ENCODE peak calls at places on chromosomes 5 and 9, in four cellular contexts. U, C, V and Q are unnamed samples.
A peak's percentile ranks its signal among the peaks of the same experiment; 100 is the strongest.

GRCh38 chr9:68978054-68978453 is 35.9 kb downstream of the PRKACG start:
- DNase-seq in C (no peak), V (no peak), U (no peak), Q (no peak)

GRCh38 chr5:89315194-89315593 is 432.2 kb upstream of the MEF2C start:
- DNase-seq in C (peak; percentile 75), U (no peak), V (no peak), Q (no peak)

GRCh38 chr9:138022121-138022741 is 144.6 kb downstream of the CACNA1B start:
- DNase-seq in U (peak; percentile 65), C (no peak), V (no peak), Q (no peak)

GRCh38 chr9:631596-631995 is 209.9 kb upstream of the DMRT1 start:
- DNase-seq in U (no peak), C (peak; percentile 89), V (no peak), Q (no peak)

GRCh38 chr5:170722316-170722715 is 61.2 kb upstream of the GABRP start:
- DNase-seq in U (no peak), V (no peak), C (no peak), Q (no peak)

GRCh38 chr5:106530150-106530549 is 1140.6 kb downstream of the EFNA5 start:
- DNase-seq in V (no peak), C (peak; percentile 3), U (no peak), Q (no peak)

GRCh38 chr5:73139485-73139884 is 19.1 kb downstream of the TMEM171 start:
- DNase-seq in U (no peak), C (no peak), V (no peak), Q (no peak)

GRCh38 chr9:106716820-106717219 is 146.1 kb upstream of the ZNF462 start:
- DNase-seq in V (no peak), C (peak; percentile 35), U (no peak), Q (no peak)

GRCh38 chr9:2849943-2850342 is 6.0 kb upstream of the PUM3 start:
- DNase-seq in V (no peak), C (no peak), U (no peak), Q (no peak)

GRCh38 chr9:123568691-123569342 is 212.8 kb downstream of the CRB2 start:
- DNase-seq in U (peak; percentile 8), C (peak; percentile 34), V (no peak), Q (peak; percentile 87)

GRCh38 chr9:134707031-134707680 is 65.6 kb downstream of the COL5A1 start:
- DNase-seq in U (peak; percentile 28), C (peak; percentile 67), V (no peak), Q (peak; percentile 46)

GRCh38 chr9:128159073-128159783 is 837 bp upstream of the BBLN start:
- DNase-seq in V (no peak), C (no peak), U (no peak), Q (no peak)

GRCh38 chr5:149063017-149063687 is at the start of gene SH3TC2:
- DNase-seq in C (peak; percentile 54), U (no peak), V (peak; percentile 76), Q (no peak)

GRCh38 chr9:89593776-89594427 is 10.9 kb upstream of the GADD45G start:
- DNase-seq in V (peak; percentile 29), C (no peak), U (peak; percentile 52), Q (no peak)

GRCh38 chr5:72451771-72452505 is 55.3 kb downstream of the ZNF366 start:
- DNase-seq in C (peak; percentile 99), V (no peak), U (no peak), Q (peak; percentile 18)

GRCh38 chr9:90801507-90802289 is at the start of gene SYK:
- DNase-seq in C (no peak), U (peak; percentile 63), V (no peak), Q (no peak)

GRCh38 chr5:7436521-7436920 is 40.6 kb downstream of the ADCY2 start:
- DNase-seq in U (no peak), V (no peak), C (no peak), Q (no peak)

GRCh38 chr9:134858051-134858841 is 22.4 kb upstream of the FCN2 start:
- DNase-seq in C (peak; percentile 28), V (peak; percentile 54), U (no peak), Q (peak; percentile 6)

GRCh38 chr5:181088289-181088688 is 42.7 kb downstream of the OR2V1 start:
- DNase-seq in V (peak; percentile 24), C (peak; percentile 7), U (no peak), Q (no peak)

GRCh38 chr9:99749641-99750040 is 72.0 kb upstream of the NR4A3 start:
- DNase-seq in V (no peak), C (no peak), U (no peak), Q (no peak)

GRCh38 chr9:134396825-134397224 is 70.6 kb downstream of the RXRA start:
- DNase-seq in C (no peak), U (no peak), V (peak; percentile 70), Q (no peak)

GRCh38 chr5:53313131-53313530 is 167.3 kb upstream of the FST start:
- DNase-seq in C (no peak), V (no peak), U (no peak), Q (no peak)

GRCh38 chr5:95347516-95348140 is 43.5 kb upstream of the FAM81B start:
- DNase-seq in V (no peak), U (no peak), C (no peak), Q (peak; percentile 87)

GRCh38 chr9:87336914-87337333 is 160.7 kb upstream of the DAPK1 start:
- DNase-seq in U (peak; percentile 28), C (peak; percentile 79), V (peak; percentile 73), Q (no peak)

GRCh38 chr9:124792976-124793594 is 16.2 kb downstream of the OLFML2A start:
- DNase-seq in C (peak; percentile 85), V (no peak), U (no peak), Q (no peak)

GRCh38 chr5:117488976-117489500 is 914.4 kb upstream of the SEMA6A start:
- DNase-seq in V (no peak), C (peak; percentile 25), U (peak; percentile 51), Q (peak; percentile 99)

GRCh38 chr5:27020965-27021364 is 17.4 kb downstream of the CDH9 start:
- DNase-seq in V (peak; percentile 69), U (peak; percentile 45), C (peak; percentile 55), Q (peak; percentile 80)

GRCh38 chr5:139394123-139394653 is 716 bp downstream of the PROB1 start:
- DNase-seq in C (no peak), V (no peak), U (peak; percentile 27), Q (no peak)

GRCh38 chr9:82604947-82605656 is 457.8 kb downstream of the RASEF start:
- DNase-seq in V (no peak), C (no peak), U (no peak), Q (no peak)

GRCh38 chr9:133715866-133716563 is 22.1 kb downstream of the SARDH start:
- DNase-seq in C (peak; percentile 84), U (peak; percentile 32), V (no peak), Q (no peak)

GRCh38 chr9:22645893-22646292 is 199.3 kb downstream of the DMRTA1 start:
- DNase-seq in C (peak; percentile 38), V (no peak), U (no peak), Q (peak; percentile 65)